ENCODE peak calls at places on chromosomes 3 and 15, in eight cellular contexts. H is ELR; Z is T47D; M is bronchial epithelial cell; O is WERI-Rb-1; L is OCI-LY7; E is CD4-positive, alpha-beta T cell; C is GM12865. D is an unnamed sample.

GRCh38 chr15:81239190-81239589 is 42.5 kb downstream of the IL16 start:
- DNase-seq in Z (no peak), C (no peak), L (no peak), O (no peak), M (no peak), H (no peak), E (no peak), D (no peak)

GRCh38 chr3:105458518-105459215 is 92.0 kb downstream of the ALCAM start:
- DNase-seq in Z (no peak), M (peak; percentile 8), C (no peak), O (no peak), H (peak; percentile 36), L (no peak), E (no peak), D (no peak)

GRCh38 chr15:78146437-78147154 is 2.6 kb upstream of the IDH3A start:
- DNase-seq in Z (peak; percentile 33), C (no peak), M (peak; percentile 63), H (no peak), E (no peak), O (no peak), L (no peak), D (no peak)

GRCh38 chr15:69893863-69894262 is 203.9 kb downstream of the TLE3 start:
- DNase-seq in L (no peak), Z (peak; percentile 59), M (no peak), E (no peak), O (peak; percentile 65), C (no peak), H (peak; percentile 37), D (no peak)

GRCh38 chr3:25863560-25863959 is 73.7 kb downstream of the OXSM start:
- DNase-seq in E (no peak), H (no peak), L (peak; percentile 33), O (no peak), Z (peak; percentile 16), M (no peak), C (no peak), D (no peak)

GRCh38 chr15:80996247-80996646 is 4.5 kb upstream of the TLNRD1 start:
- DNase-seq in C (peak; percentile 58), L (peak; percentile 49), O (peak; percentile 24), Z (peak; percentile 61), H (peak; percentile 40), E (no peak), M (peak; percentile 18), D (no peak)

GRCh38 chr3:66567066-66567465 is 66.2 kb upstream of the LRIG1 start:
- DNase-seq in C (no peak), Z (no peak), M (no peak), H (no peak), L (no peak), O (no peak), E (no peak), D (no peak)

GRCh38 chr3:5017953-5018531 is 38.8 kb downstream of the BHLHE40 start:
- DNase-seq in Z (peak; percentile 18), O (peak; percentile 82), H (peak; percentile 12), L (no peak), C (no peak), M (peak; percentile 86), E (no peak), D (no peak)

GRCh38 chr15:101159936-101160770 is 91.7 kb downstream of the CHSY1 start:
- DNase-seq in C (no peak), Z (no peak), M (no peak), E (no peak), L (no peak), O (no peak), H (no peak), D (no peak)

GRCh38 chr3:62793961-62794360 is 81.3 kb downstream of the CADPS start:
- DNase-seq in H (no peak), M (no peak), L (no peak), C (no peak), E (no peak), Z (no peak), O (no peak), D (no peak)

GRCh38 chr3:45131201-45131600 is 15.0 kb downstream of the CDCP1 start:
- DNase-seq in H (no peak), Z (no peak), O (no peak), E (no peak), L (no peak), M (no peak), C (no peak), D (no peak)

GRCh38 chr15:51652084-51652668 is 29.1 kb upstream of the SCG3 start:
- DNase-seq in E (no peak), Z (no peak), C (no peak), H (no peak), L (no peak), O (no peak), M (no peak), D (no peak)

GRCh38 chr3:179706233-179706632 is 53.4 kb downstream of the USP13 start:
- DNase-seq in E (no peak), Z (no peak), O (peak; percentile 17), L (no peak), M (no peak), C (no peak), H (no peak), D (no peak)

GRCh38 chr3:10173926-10174435 is 9.3 kb downstream of the IRAK2 start:
- DNase-seq in L (no peak), M (no peak), E (no peak), Z (no peak), H (peak; percentile 98), C (peak; percentile 36), O (no peak), D (peak; percentile 96)

GRCh38 chr3:23333633-23334032 is 130.5 kb downstream of the UBE2E2 start:
- DNase-seq in L (no peak), H (peak; percentile 41), M (peak; percentile 63), C (no peak), E (no peak), O (no peak), Z (no peak), D (no peak)

GRCh38 chr3:25478358-25478757 is 50.3 kb downstream of the RARB start:
- DNase-seq in Z (no peak), H (no peak), M (no peak), E (no peak), O (no peak), C (no peak), L (no peak), D (no peak)

D was measured in pulmonary artery endothelial cell.